ENCODE peak calls at places on chromosome 4, in ten cellular contexts. G is uterus, D is stomach, Q is ovary, R is IMR-90, K is suprapubic skin, U is endothelial cell of umbilical vein, S is spleen, N is body of pancreas, L is upper lobe of left lung. B is an unnamed sample.

GRCh38 chr4:102217775-102218174 is 127.5 kb downstream of the SLC39A8 start:
- DNase-seq in G (no peak), D (no peak), Q (no peak), R (no peak), K (no peak), U (no peak), S (no peak), N (no peak), L (no peak), B (no peak)

GRCh38 chr4:139537292-139537691 is 18.7 kb downstream of the SETD7 start:
- DNase-seq in G (no peak), D (no peak), Q (no peak), R (no peak), K (no peak), U (no peak), S (no peak), N (no peak), L (no peak), B (no peak)

GRCh38 chr4:143400082-143400481 is 63.4 kb downstream of the GAB1 start:
- DNase-seq in G (no peak), D (no peak), Q (no peak), R (no peak), K (no peak), U (no peak), S (no peak), N (no peak), L (no peak), B (no peak)

GRCh38 chr4:78360466-78360865 is 191.1 kb upstream of the ANXA3 start:
- DNase-seq in G (no peak), D (no peak), Q (no peak), R (no peak), K (no peak), U (no peak), S (no peak), N (no peak), L (no peak), B (no peak)

GRCh38 chr4:139595989-139596679 is 40.1 kb upstream of the SETD7 start:
- DNase-seq in G (no peak), D (no peak), Q (no peak), R (peak; percentile 56), K (peak; percentile 80), U (no peak), S (no peak), N (no peak), L (no peak), B (no peak)

GRCh38 chr4:143700060-143700419 is 435 bp downstream of the FREM3 start:
- DNase-seq in G (no peak), D (no peak), Q (no peak), R (no peak), K (no peak), U (peak; percentile 19), S (peak; percentile 67), N (peak; percentile 18), L (no peak), B (no peak)

GRCh38 chr4:70670332-70671014 is 4.2 kb upstream of the JCHAIN start:
- DNase-seq in G (no peak), D (no peak), Q (no peak), R (peak; percentile 75), K (no peak), U (no peak), S (no peak), N (no peak), L (no peak), B (no peak)

GRCh38 chr4:34039766-34040165 is 2204.5 kb downstream of the ARAP2 start:
- DNase-seq in G (no peak), D (no peak), Q (no peak), R (no peak), K (no peak), U (no peak), S (no peak), N (no peak), L (no peak), B (peak; percentile 35)

GRCh38 chr4:89539797-89540711 is 232.5 kb upstream of the GPRIN3 start:
- DNase-seq in G (no peak), D (no peak), Q (no peak), R (peak; percentile 21), K (no peak), U (peak; percentile 69), S (no peak), N (no peak), L (no peak), B (no peak)

GRCh38 chr4:19678763-19679162 is 572.9 kb upstream of the SLIT2 start:
- DNase-seq in G (no peak), D (no peak), Q (no peak), R (peak; percentile 95), K (no peak), U (no peak), S (no peak), N (no peak), L (no peak), B (no peak)

GRCh38 chr4:72430050-72430449 is 139.0 kb downstream of the ADAMTS3 start:
- DNase-seq in G (no peak), D (no peak), Q (no peak), R (no peak), K (no peak), U (no peak), S (no peak), N (no peak), L (no peak), B (no peak)

GRCh38 chr4:88792268-88792781 is 94.7 kb upstream of the NAP1L5 start:
- DNase-seq in G (no peak), D (no peak), Q (no peak), R (peak; percentile 86), K (no peak), U (no peak), S (no peak), N (no peak), L (no peak), B (no peak)

GRCh38 chr4:141339386-141339785 is 118.7 kb downstream of the ZNF330 start:
- DNase-seq in G (no peak), D (no peak), Q (no peak), R (no peak), K (no peak), U (no peak), S (no peak), N (no peak), L (no peak), B (no peak)

GRCh38 chr4:566508-567295 is 9.4 kb downstream of the TMEM271 start:
- DNase-seq in G (no peak), D (no peak), Q (no peak), R (peak; percentile 5), K (no peak), U (no peak), S (no peak), N (no peak), L (no peak), B (no peak)

GRCh38 chr4:100588076-100588475 is 70.3 kb upstream of the EMCN start:
- DNase-seq in G (no peak), D (no peak), Q (no peak), R (no peak), K (no peak), U (no peak), S (no peak), N (no peak), L (no peak), B (no peak)

GRCh38 chr4:178953447-178954120 is 1511.3 kb upstream of the AGA start:
- DNase-seq in G (no peak), D (no peak), Q (no peak), R (no peak), K (no peak), U (no peak), S (no peak), N (no peak), L (no peak), B (no peak)

GRCh38 chr4:119016636-119017035 is 119.0 kb upstream of the MYOZ2 start:
- DNase-seq in G (no peak), D (no peak), Q (no peak), R (peak; percentile 93), K (no peak), U (no peak), S (no peak), N (no peak), L (no peak), B (no peak)

GRCh38 chr4:119014658-119015057 is 121.0 kb upstream of the MYOZ2 start:
- DNase-seq in G (no peak), D (no peak), Q (no peak), R (no peak), K (no peak), U (no peak), S (no peak), N (no peak), L (no peak), B (no peak)

GRCh38 chr4:119020158-119020557 is 115.5 kb upstream of the MYOZ2 start:
- DNase-seq in G (no peak), D (no peak), Q (no peak), R (peak; percentile 80), K (no peak), U (no peak), S (no peak), N (no peak), L (no peak), B (no peak)

DNA sequence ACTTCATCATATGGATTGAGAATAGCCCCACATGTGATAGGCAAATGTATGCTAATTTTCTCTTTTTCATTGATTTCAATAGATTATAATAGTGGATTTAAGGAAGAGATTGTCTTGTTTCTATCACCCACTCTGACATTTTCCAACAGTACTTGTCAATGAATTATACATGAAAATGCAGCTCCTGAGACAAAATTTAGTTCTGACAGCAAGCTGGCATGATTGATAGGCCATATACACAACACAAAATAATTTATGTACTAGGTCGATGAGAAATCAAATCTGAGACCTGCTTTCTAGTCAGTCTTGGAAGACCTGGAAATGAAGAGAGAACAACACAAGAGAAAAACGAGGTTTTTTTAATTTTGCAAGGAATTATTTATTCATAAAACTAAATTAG is 118.0 kb upstream of the MYOZ2 start:
- DNase-seq in G (no peak), D (no peak), Q (no peak), R (no peak), K (no peak), U (no peak), S (no peak), N (no peak), L (no peak), B (no peak)
- H3K27ac ChIP-seq in G (peak overlapping the region; percentile 76), D (no peak overlapping the region), Q (no peak overlapping the region), R (peak overlapping the region; percentile 76), K (no peak overlapping the region), U (no peak overlapping the region), S (no peak overlapping the region), N (no peak overlapping the region), L (no peak overlapping the region), B (no peak overlapping the region)

GRCh38 chr4:80209302-80209701 is 12.0 kb downstream of the PRDM8 start:
- DNase-seq in G (no peak), D (no peak), Q (no peak), R (no peak), K (no peak), U (no peak), S (no peak), N (no peak), L (no peak), B (no peak)
- H3K27me3 ChIP-seq in G (no peaks in the 10 kb centered on the region), D (peaks cover 18% of the 10 kb centered on the region), Q (no peaks in the 10 kb centered on the region), R (no peaks in the 10 kb centered on the region), K (peaks cover 3% of the 10 kb centered on the region), U (no peaks in the 10 kb centered on the region), S (peaks cover 17% of the 10 kb centered on the region), N (no peaks in the 10 kb centered on the region), L (peaks cover 3% of the 10 kb centered on the region), B (no peaks in the 10 kb centered on the region)

GRCh38 chr4:184313710-184314659 is 96.3 kb upstream of the ENPP6 start:
- DNase-seq in G (no peak), D (no peak), Q (no peak), R (no peak), K (no peak), U (no peak), S (peak; percentile 79), N (no peak), L (peak; percentile 44), B (no peak)
- TF ChIP-seq POLR2A in G (no peak), D (no peak), Q (no peak), R (no peak), K (no peak), U (no peak), S (no peak), N (no peak), L (peak; percentile 7), B (no peak)

GRCh38 chr4:151717909-151718613 is 42.7 kb downstream of the GATB start:
- DNase-seq in G (no peak), D (no peak), Q (no peak), R (no peak), K (no peak), U (no peak), S (no peak), N (no peak), L (no peak), B (no peak)
- H3K27ac ChIP-seq in G (no peak overlapping the region), D (no peak overlapping the region), Q (no peak overlapping the region), R (no peak overlapping the region), K (no peak overlapping the region), U (no peak overlapping the region), S (no peak overlapping the region), N (no peak overlapping the region), L (no peak overlapping the region), B (no peak overlapping the region)

B was measured in testis.